ENCODE peak calls at places on chromosomes 11 and 22, in nine cellular contexts. One of them, this sample, is unnamed.

GRCh38 chr22:49866646-49867045 is 13.0 kb downstream of the ZBED4 start:
- DNase-seq in activated CD4-positive, alpha-beta T cell treated with anti-CD3 and anti-CD28 coated beads, Interleukin-2, amount 50 U/mL, for 24 hours: no peak
- DNase-seq in GM06990: no peak
- DNase-seq in RPMI7951: no peak
- DNase-seq in AG08396: no peak
- DNase-seq in colonic mucosa: no peak
- DNase-seq in C1 segment of cervical spinal cord: no peak
- DNase-seq in kidney tubule cell: no peak
- DNase-seq in stimulated activated naive CD4-positive, alpha-beta T cell: no peak
- DNase-seq in this sample: no peak

GRCh38 chr22:24414523-24414922 is 12.9 kb upstream of the ADORA2A start:
- DNase-seq in GM06990: no peak
- DNase-seq in kidney tubule cell: no peak
- DNase-seq in stimulated activated naive CD4-positive, alpha-beta T cell: no peak
- DNase-seq in activated CD4-positive, alpha-beta T cell treated with anti-CD3 and anti-CD28 coated beads, Interleukin-2, amount 50 U/mL, for 24 hours: no peak
- DNase-seq in AG08396: no peak
- DNase-seq in colonic mucosa: no peak
- DNase-seq in C1 segment of cervical spinal cord: no peak
- DNase-seq in RPMI7951: no peak
- DNase-seq in this sample: no peak

GRCh38 chr11:424232-424631 is 9.4 kb upstream of the SIGIRR start:
- DNase-seq in kidney tubule cell: no peak
- DNase-seq in GM06990: no peak
- DNase-seq in AG08396: no peak
- DNase-seq in C1 segment of cervical spinal cord: no peak
- DNase-seq in stimulated activated naive CD4-positive, alpha-beta T cell: no peak
- DNase-seq in activated CD4-positive, alpha-beta T cell treated with anti-CD3 and anti-CD28 coated beads, Interleukin-2, amount 50 U/mL, for 24 hours: no peak
- DNase-seq in colonic mucosa: no peak
- DNase-seq in RPMI7951: no peak
- DNase-seq in this sample: no peak

GRCh38 chr11:61098778-61099177 is 3.5 kb upstream of the CD5 start:
- DNase-seq in RPMI7951: no peak
- DNase-seq in kidney tubule cell: no peak
- DNase-seq in colonic mucosa: no peak
- DNase-seq in AG08396: no peak
- DNase-seq in GM06990: no peak
- DNase-seq in activated CD4-positive, alpha-beta T cell treated with anti-CD3 and anti-CD28 coated beads, Interleukin-2, amount 50 U/mL, for 24 hours: no peak
- DNase-seq in C1 segment of cervical spinal cord: no peak
- DNase-seq in stimulated activated naive CD4-positive, alpha-beta T cell: no peak
- DNase-seq in this sample: no peak

GRCh38 chr11:57335343-57336110 is at the start of gene SSRP1:
- DNase-seq in AG08396: peak; percentile 93
- DNase-seq in C1 segment of cervical spinal cord: peak; percentile 83
- DNase-seq in kidney tubule cell: peak; percentile 89
- DNase-seq in colonic mucosa: peak; percentile 88
- DNase-seq in RPMI7951: peak; percentile 85
- DNase-seq in GM06990: peak; percentile 85
- DNase-seq in stimulated activated naive CD4-positive, alpha-beta T cell: peak; percentile 78
- DNase-seq in activated CD4-positive, alpha-beta T cell treated with anti-CD3 and anti-CD28 coated beads, Interleukin-2, amount 50 U/mL, for 24 hours: peak; percentile 76
- DNase-seq in this sample: no peak

GRCh38 chr11:19739872-19740271 is 27.2 kb downstream of the NAV2 start:
- DNase-seq in RPMI7951: no peak
- DNase-seq in activated CD4-positive, alpha-beta T cell treated with anti-CD3 and anti-CD28 coated beads, Interleukin-2, amount 50 U/mL, for 24 hours: no peak
- DNase-seq in AG08396: no peak
- DNase-seq in GM06990: no peak
- DNase-seq in kidney tubule cell: no peak
- DNase-seq in colonic mucosa: no peak
- DNase-seq in C1 segment of cervical spinal cord: peak; percentile 27
- DNase-seq in stimulated activated naive CD4-positive, alpha-beta T cell: no peak
- DNase-seq in this sample: peak; percentile 41

GRCh38 chr11:78166832-78167469 is 21.5 kb downstream of the KCTD21 start:
- DNase-seq in GM06990: no peak
- DNase-seq in AG08396: no peak
- DNase-seq in stimulated activated naive CD4-positive, alpha-beta T cell: no peak
- DNase-seq in colonic mucosa: no peak
- DNase-seq in RPMI7951: no peak
- DNase-seq in kidney tubule cell: no peak
- DNase-seq in activated CD4-positive, alpha-beta T cell treated with anti-CD3 and anti-CD28 coated beads, Interleukin-2, amount 50 U/mL, for 24 hours: no peak
- DNase-seq in C1 segment of cervical spinal cord: no peak
- DNase-seq in this sample: no peak

GRCh38 chr11:121321614-121322243 is 29.2 kb downstream of the SC5D start:
- DNase-seq in C1 segment of cervical spinal cord: peak; percentile 19
- DNase-seq in kidney tubule cell: peak; percentile 32
- DNase-seq in RPMI7951: peak; percentile 34
- DNase-seq in GM06990: peak; percentile 9
- DNase-seq in AG08396: peak; percentile 19
- DNase-seq in colonic mucosa: peak; percentile 55
- DNase-seq in stimulated activated naive CD4-positive, alpha-beta T cell: peak; percentile 6
- DNase-seq in activated CD4-positive, alpha-beta T cell treated with anti-CD3 and anti-CD28 coated beads, Interleukin-2, amount 50 U/mL, for 24 hours: no peak
- DNase-seq in this sample: no peak

This sample was measured in NCI-H187.